ENCODE peak calls at places on chromosomes 4 and X, in nine cellular contexts. One of them, this sample, is unnamed.

GRCh38 chrX:55579115-55579514 is 44.1 kb upstream of the FOXR2 start:
- DNase-seq in breast epithelium: no peak
- DNase-seq in endodermal cell: no peak
- DNase-seq in spleen: no peak
- DNase-seq in body of pancreas: no peak
- DNase-seq in heart left ventricle: no peak
- DNase-seq in WERI-Rb-1: no peak
- DNase-seq in PC-9: no peak
- DNase-seq in mesendoderm: no peak
- DNase-seq in this sample: no peak

GRCh38 chr4:186669735-186670134 is 53.9 kb downstream of the FAT1 start:
- DNase-seq in breast epithelium: no peak
- DNase-seq in endodermal cell: no peak
- DNase-seq in spleen: no peak
- DNase-seq in body of pancreas: no peak
- DNase-seq in heart left ventricle: no peak
- DNase-seq in WERI-Rb-1: no peak
- DNase-seq in PC-9: no peak
- DNase-seq in mesendoderm: no peak
- DNase-seq in this sample: no peak

GRCh38 chrX:39381446-39381845 is 580.2 kb downstream of the MID1IP1 start:
- DNase-seq in breast epithelium: no peak
- DNase-seq in endodermal cell: peak; percentile 50
- DNase-seq in spleen: no peak
- DNase-seq in body of pancreas: no peak
- DNase-seq in heart left ventricle: no peak
- DNase-seq in WERI-Rb-1: no peak
- DNase-seq in PC-9: no peak
- DNase-seq in mesendoderm: no peak
- DNase-seq in this sample: no peak

GRCh38 chrX:155966876-155967275 is 30.6 kb upstream of the IL9R start:
- DNase-seq in breast epithelium: no peak
- DNase-seq in endodermal cell: peak; percentile 62
- DNase-seq in spleen: no peak
- DNase-seq in body of pancreas: no peak
- DNase-seq in heart left ventricle: no peak
- DNase-seq in WERI-Rb-1: peak; percentile 89
- DNase-seq in PC-9: peak; percentile 36
- DNase-seq in mesendoderm: peak; percentile 78
- DNase-seq in this sample: peak; percentile 46

GRCh38 chrX:108001218-108001814 is 19.1 kb upstream of the TEX13B start:
- DNase-seq in breast epithelium: no peak
- DNase-seq in endodermal cell: peak; percentile 57
- DNase-seq in spleen: no peak
- DNase-seq in body of pancreas: no peak
- DNase-seq in heart left ventricle: no peak
- DNase-seq in WERI-Rb-1: no peak
- DNase-seq in PC-9: peak; percentile 75
- DNase-seq in mesendoderm: peak; percentile 39
- DNase-seq in this sample: peak; percentile 31

GRCh38 chrX:133570549-133570948 is 155.3 kb upstream of the GPC4 start:
- DNase-seq in breast epithelium: no peak
- DNase-seq in endodermal cell: no peak
- DNase-seq in spleen: no peak
- DNase-seq in body of pancreas: no peak
- DNase-seq in heart left ventricle: no peak
- DNase-seq in WERI-Rb-1: no peak
- DNase-seq in PC-9: no peak
- DNase-seq in mesendoderm: no peak
- DNase-seq in this sample: no peak

GRCh38 chrX:106897259-106897658 is 5.9 kb downstream of the RIPPLY1 start:
- DNase-seq in breast epithelium: no peak
- DNase-seq in endodermal cell: no peak
- DNase-seq in spleen: no peak
- DNase-seq in body of pancreas: no peak
- DNase-seq in heart left ventricle: no peak
- DNase-seq in WERI-Rb-1: peak; percentile 41
- DNase-seq in PC-9: no peak
- DNase-seq in mesendoderm: no peak
- DNase-seq in this sample: no peak

GRCh38 chr4:4603592-4603991 is 61.7 kb upstream of the STX18 start:
- DNase-seq in breast epithelium: no peak
- DNase-seq in endodermal cell: no peak
- DNase-seq in spleen: no peak
- DNase-seq in body of pancreas: no peak
- DNase-seq in heart left ventricle: no peak
- DNase-seq in WERI-Rb-1: no peak
- DNase-seq in PC-9: no peak
- DNase-seq in mesendoderm: peak; percentile 55
- DNase-seq in this sample: no peak

GRCh38 chrX:10125248-10125615 is 31.5 kb upstream of the CLCN4 start:
- DNase-seq in breast epithelium: no peak
- DNase-seq in endodermal cell: no peak
- DNase-seq in spleen: no peak
- DNase-seq in body of pancreas: no peak
- DNase-seq in heart left ventricle: no peak
- DNase-seq in WERI-Rb-1: no peak
- DNase-seq in PC-9: no peak
- DNase-seq in mesendoderm: no peak
- DNase-seq in this sample: no peak

GRCh38 chr4:3096207-3096606 is 21.7 kb downstream of the HTT start:
- DNase-seq in breast epithelium: no peak
- DNase-seq in endodermal cell: no peak
- DNase-seq in spleen: no peak
- DNase-seq in body of pancreas: no peak
- DNase-seq in heart left ventricle: no peak
- DNase-seq in WERI-Rb-1: no peak
- DNase-seq in PC-9: no peak
- DNase-seq in mesendoderm: no peak
- DNase-seq in this sample: no peak

GRCh38 chr4:3098346-3098745 is 23.9 kb downstream of the HTT start:
- DNase-seq in breast epithelium: no peak
- DNase-seq in endodermal cell: no peak
- DNase-seq in spleen: no peak
- DNase-seq in body of pancreas: no peak
- DNase-seq in heart left ventricle: no peak
- DNase-seq in WERI-Rb-1: no peak
- DNase-seq in PC-9: no peak
- DNase-seq in mesendoderm: no peak
- DNase-seq in this sample: no peak
- H3K36me3 ChIP-seq in breast epithelium: no peaks in the 10 kb centered on the region
- H3K36me3 ChIP-seq in endodermal cell: peaks cover 71% of the 10 kb centered on the region
- H3K36me3 ChIP-seq in spleen: peaks cover 46% of the 10 kb centered on the region
- H3K36me3 ChIP-seq in body of pancreas: no peaks in the 10 kb centered on the region
- H3K36me3 ChIP-seq in heart left ventricle: peaks cover 60% of the 10 kb centered on the region
- H3K36me3 ChIP-seq in WERI-Rb-1: peaks cover 38% of the 10 kb centered on the region
- H3K36me3 ChIP-seq in PC-9: no peaks in the 10 kb centered on the region
- H3K36me3 ChIP-seq in mesendoderm: peaks cover 7% of the 10 kb centered on the region
- H3K36me3 ChIP-seq in this sample: peaks cover 9% of the 10 kb centered on the region

GRCh38 chr4:100797356-100797755 is 279.5 kb upstream of the EMCN start:
- DNase-seq in breast epithelium: no peak
- DNase-seq in endodermal cell: no peak
- DNase-seq in spleen: no peak
- DNase-seq in body of pancreas: no peak
- DNase-seq in heart left ventricle: no peak
- DNase-seq in WERI-Rb-1: no peak
- DNase-seq in PC-9: no peak
- DNase-seq in mesendoderm: no peak
- DNase-seq in this sample: no peak

GRCh38 chr4:100796333-100796732 is 278.5 kb upstream of the EMCN start:
- DNase-seq in breast epithelium: no peak
- DNase-seq in endodermal cell: no peak
- DNase-seq in spleen: no peak
- DNase-seq in body of pancreas: no peak
- DNase-seq in heart left ventricle: no peak
- DNase-seq in WERI-Rb-1: no peak
- DNase-seq in PC-9: no peak
- DNase-seq in mesendoderm: no peak
- DNase-seq in this sample: no peak

GRCh38 chr4:100803751-100804150 is 285.9 kb upstream of the EMCN start:
- DNase-seq in breast epithelium: no peak
- DNase-seq in endodermal cell: no peak
- DNase-seq in spleen: no peak
- DNase-seq in body of pancreas: no peak
- DNase-seq in heart left ventricle: no peak
- DNase-seq in WERI-Rb-1: no peak
- DNase-seq in PC-9: no peak
- DNase-seq in mesendoderm: no peak
- DNase-seq in this sample: no peak

GRCh38 chr4:100797791-100798190 is 280.0 kb upstream of the EMCN start:
- DNase-seq in breast epithelium: no peak
- DNase-seq in endodermal cell: no peak
- DNase-seq in spleen: no peak
- DNase-seq in body of pancreas: no peak
- DNase-seq in heart left ventricle: no peak
- DNase-seq in WERI-Rb-1: no peak
- DNase-seq in PC-9: no peak
- DNase-seq in mesendoderm: no peak
- DNase-seq in this sample: no peak

GRCh38 chr4:100799767-100800539 is 282.1 kb upstream of the EMCN start:
- DNase-seq in breast epithelium: no peak
- DNase-seq in endodermal cell: no peak
- DNase-seq in spleen: no peak
- DNase-seq in body of pancreas: no peak
- DNase-seq in heart left ventricle: no peak
- DNase-seq in WERI-Rb-1: no peak
- DNase-seq in PC-9: no peak
- DNase-seq in mesendoderm: peak; percentile 8
- DNase-seq in this sample: no peak
- H3K4me3 ChIP-seq in breast epithelium: no peak overlapping the region
- H3K4me3 ChIP-seq in endodermal cell: no peak overlapping the region
- H3K4me3 ChIP-seq in spleen: no peak overlapping the region
- H3K4me3 ChIP-seq in body of pancreas: no peak overlapping the region
- H3K4me3 ChIP-seq in heart left ventricle: no peak overlapping the region
- H3K4me3 ChIP-seq in WERI-Rb-1: no peak overlapping the region
- H3K4me3 ChIP-seq in PC-9: no peak overlapping the region
- H3K4me3 ChIP-seq in mesendoderm: no peak overlapping the region
- H3K4me3 ChIP-seq in this sample: no peak overlapping the region

GRCh38 chr4:56130609-56131150 is 181.9 kb downstream of the CEP135 start:
- DNase-seq in breast epithelium: no peak
- DNase-seq in endodermal cell: no peak
- DNase-seq in spleen: no peak
- DNase-seq in body of pancreas: no peak
- DNase-seq in heart left ventricle: no peak
- DNase-seq in WERI-Rb-1: no peak
- DNase-seq in PC-9: no peak
- DNase-seq in mesendoderm: no peak
- DNase-seq in this sample: no peak

GRCh38 chr4:56128231-56128630 is 179.5 kb downstream of the CEP135 start:
- DNase-seq in breast epithelium: no peak
- DNase-seq in endodermal cell: no peak
- DNase-seq in spleen: no peak
- DNase-seq in body of pancreas: no peak
- DNase-seq in heart left ventricle: no peak
- DNase-seq in WERI-Rb-1: no peak
- DNase-seq in PC-9: no peak
- DNase-seq in mesendoderm: no peak
- DNase-seq in this sample: no peak

GRCh38 chr4:56134272-56134671 is 185.5 kb downstream of the CEP135 start:
- DNase-seq in breast epithelium: no peak
- DNase-seq in endodermal cell: peak; percentile 62
- DNase-seq in spleen: no peak
- DNase-seq in body of pancreas: peak; percentile 12
- DNase-seq in heart left ventricle: no peak
- DNase-seq in WERI-Rb-1: no peak
- DNase-seq in PC-9: no peak
- DNase-seq in mesendoderm: peak; percentile 72
- DNase-seq in this sample: no peak

GRCh38 chr4:56129431-56129861 is 180.7 kb downstream of the CEP135 start:
- DNase-seq in breast epithelium: no peak
- DNase-seq in endodermal cell: peak; percentile 87
- DNase-seq in spleen: no peak
- DNase-seq in body of pancreas: peak; percentile 17
- DNase-seq in heart left ventricle: no peak
- DNase-seq in WERI-Rb-1: peak; percentile 64
- DNase-seq in PC-9: no peak
- DNase-seq in mesendoderm: peak; percentile 81
- DNase-seq in this sample: peak; percentile 19

GRCh38 chr4:56132835-56133234 is 184.1 kb downstream of the CEP135 start:
- DNase-seq in breast epithelium: no peak
- DNase-seq in endodermal cell: no peak
- DNase-seq in spleen: no peak
- DNase-seq in body of pancreas: no peak
- DNase-seq in heart left ventricle: no peak
- DNase-seq in WERI-Rb-1: no peak
- DNase-seq in PC-9: no peak
- DNase-seq in mesendoderm: no peak
- DNase-seq in this sample: no peak
- H3K27me3 ChIP-seq in breast epithelium: no peaks in the 10 kb centered on the region
- H3K27me3 ChIP-seq in endodermal cell: no peaks in the 10 kb centered on the region
- H3K27me3 ChIP-seq in spleen: no peaks in the 10 kb centered on the region
- H3K27me3 ChIP-seq in body of pancreas: no peaks in the 10 kb centered on the region
- H3K27me3 ChIP-seq in heart left ventricle: no peaks in the 10 kb centered on the region
- H3K27me3 ChIP-seq in WERI-Rb-1: no peaks in the 10 kb centered on the region
- H3K27me3 ChIP-seq in PC-9: no peaks in the 10 kb centered on the region
- H3K27me3 ChIP-seq in mesendoderm: no peaks in the 10 kb centered on the region
- H3K27me3 ChIP-seq in this sample: no peaks in the 10 kb centered on the region

DNA sequence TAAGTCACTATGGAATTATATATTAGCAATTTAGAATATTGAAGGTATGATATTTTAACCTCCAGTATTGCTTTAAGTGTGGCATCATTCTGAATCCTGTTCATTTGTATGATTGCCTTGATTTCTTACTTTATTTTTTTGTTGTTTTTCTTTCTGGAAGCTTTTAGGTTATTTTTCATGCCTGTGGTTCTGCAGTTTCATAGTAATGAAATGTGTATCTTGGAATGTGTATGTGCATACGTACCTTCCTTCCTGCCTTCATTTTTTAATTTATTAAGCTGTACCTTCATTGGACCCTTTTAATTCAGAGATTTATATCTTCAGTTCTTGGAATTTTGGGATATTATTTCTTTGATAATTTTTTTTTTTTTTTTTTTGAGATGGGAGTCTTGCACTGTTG is 22.1 kb downstream of the CPEB2 start:
- DNase-seq in breast epithelium: no peak
- DNase-seq in endodermal cell: no peak
- DNase-seq in spleen: no peak
- DNase-seq in body of pancreas: no peak
- DNase-seq in heart left ventricle: no peak
- DNase-seq in WERI-Rb-1: no peak
- DNase-seq in PC-9: no peak
- DNase-seq in mesendoderm: no peak
- DNase-seq in this sample: no peak
- H3K36me3 ChIP-seq in breast epithelium: no peaks in the 10 kb centered on the region
- H3K36me3 ChIP-seq in endodermal cell: peaks cover 7% of the 10 kb centered on the region
- H3K36me3 ChIP-seq in spleen: peaks cover 6% of the 10 kb centered on the region
- H3K36me3 ChIP-seq in body of pancreas: no peaks in the 10 kb centered on the region
- H3K36me3 ChIP-seq in heart left ventricle: peaks cover 25% of the 10 kb centered on the region
- H3K36me3 ChIP-seq in WERI-Rb-1: no peaks in the 10 kb centered on the region
- H3K36me3 ChIP-seq in PC-9: no peaks in the 10 kb centered on the region
- H3K36me3 ChIP-seq in mesendoderm: no peaks in the 10 kb centered on the region
- H3K36me3 ChIP-seq in this sample: no peaks in the 10 kb centered on the region

GRCh38 chrX:123468481-123468880 is 264.4 kb downstream of the THOC2 start:
- DNase-seq in breast epithelium: no peak
- DNase-seq in endodermal cell: no peak
- DNase-seq in spleen: no peak
- DNase-seq in body of pancreas: no peak
- DNase-seq in heart left ventricle: no peak
- DNase-seq in WERI-Rb-1: no peak
- DNase-seq in PC-9: no peak
- DNase-seq in mesendoderm: no peak
- DNase-seq in this sample: no peak

GRCh38 chrX:123464709-123465108 is 268.1 kb downstream of the THOC2 start:
- DNase-seq in breast epithelium: no peak
- DNase-seq in endodermal cell: no peak
- DNase-seq in spleen: no peak
- DNase-seq in body of pancreas: no peak
- DNase-seq in heart left ventricle: no peak
- DNase-seq in WERI-Rb-1: no peak
- DNase-seq in PC-9: no peak
- DNase-seq in mesendoderm: no peak
- DNase-seq in this sample: no peak
- H3K4me3 ChIP-seq in breast epithelium: no peak overlapping the region
- H3K4me3 ChIP-seq in endodermal cell: no peak overlapping the region
- H3K4me3 ChIP-seq in spleen: no peak overlapping the region
- H3K4me3 ChIP-seq in body of pancreas: no peak overlapping the region
- H3K4me3 ChIP-seq in heart left ventricle: no peak overlapping the region
- H3K4me3 ChIP-seq in WERI-Rb-1: no peak overlapping the region
- H3K4me3 ChIP-seq in PC-9: no peak overlapping the region
- H3K4me3 ChIP-seq in mesendoderm: no peak overlapping the region
- H3K4me3 ChIP-seq in this sample: no peak overlapping the region

This sample was measured in H7.